ENCODE peak calls at places on chromosomes 1 and 21, in eight cellular contexts. One of them, this sample, is unnamed.
A peak's percentile ranks its signal among the peaks of the same experiment; 100 is the strongest.

GRCh38 chr1:53284224-53285020 is 43.4 kb downstream of the LRP8 start:
- DNase-seq in cardiac muscle cell: no peak
- DNase-seq in heart left ventricle: no peak
- DNase-seq in activated CD4-positive, alpha-beta memory T cell treated with anti-CD3 and anti-CD28 coated beads for 36 hours: no peak
- DNase-seq in effector CD8-positive, alpha-beta T cell: no peak
- DNase-seq in Right ventricle myocardium superior: no peak
- DNase-seq in PC-3: no peak
- DNase-seq in left colon: no peak
- DNase-seq in this sample: no peak

GRCh38 chr1:171712341-171712740 is 29.5 kb downstream of the VAMP4 start:
- DNase-seq in cardiac muscle cell: no peak
- DNase-seq in effector CD8-positive, alpha-beta T cell: no peak
- DNase-seq in left colon: no peak
- DNase-seq in Right ventricle myocardium superior: no peak
- DNase-seq in PC-3: no peak
- DNase-seq in activated CD4-positive, alpha-beta memory T cell treated with anti-CD3 and anti-CD28 coated beads for 36 hours: no peak
- DNase-seq in heart left ventricle: no peak
- DNase-seq in this sample: no peak

GRCh38 chr1:207890136-207890738 is 20.7 kb downstream of the CD34 start:
- DNase-seq in Right ventricle myocardium superior: peak; percentile 84
- DNase-seq in cardiac muscle cell: no peak
- DNase-seq in left colon: no peak
- DNase-seq in PC-3: peak; percentile 63
- DNase-seq in effector CD8-positive, alpha-beta T cell: no peak
- DNase-seq in activated CD4-positive, alpha-beta memory T cell treated with anti-CD3 and anti-CD28 coated beads for 36 hours: no peak
- DNase-seq in heart left ventricle: peak; percentile 86
- DNase-seq in this sample: peak; percentile 85

GRCh38 chr1:213381572-213382084 is 330.6 kb downstream of the RPS6KC1 start:
- DNase-seq in activated CD4-positive, alpha-beta memory T cell treated with anti-CD3 and anti-CD28 coated beads for 36 hours: no peak
- DNase-seq in cardiac muscle cell: peak; percentile 14
- DNase-seq in left colon: peak; percentile 4
- DNase-seq in PC-3: no peak
- DNase-seq in heart left ventricle: no peak
- DNase-seq in effector CD8-positive, alpha-beta T cell: no peak
- DNase-seq in Right ventricle myocardium superior: peak; percentile 70
- DNase-seq in this sample: no peak

GRCh38 chr1:77762072-77762476 is 2.4 kb upstream of the USP33 start:
- DNase-seq in effector CD8-positive, alpha-beta T cell: no peak
- DNase-seq in Right ventricle myocardium superior: no peak
- DNase-seq in cardiac muscle cell: no peak
- DNase-seq in PC-3: peak; percentile 93
- DNase-seq in left colon: no peak
- DNase-seq in activated CD4-positive, alpha-beta memory T cell treated with anti-CD3 and anti-CD28 coated beads for 36 hours: no peak
- DNase-seq in heart left ventricle: no peak
- DNase-seq in this sample: no peak

GRCh38 chr1:26700711-26701110 is 4.9 kb downstream of the ARID1A start:
- DNase-seq in PC-3: no peak
- DNase-seq in left colon: no peak
- DNase-seq in effector CD8-positive, alpha-beta T cell: no peak
- DNase-seq in cardiac muscle cell: no peak
- DNase-seq in Right ventricle myocardium superior: no peak
- DNase-seq in heart left ventricle: no peak
- DNase-seq in activated CD4-positive, alpha-beta memory T cell treated with anti-CD3 and anti-CD28 coated beads for 36 hours: peak; percentile 31
- DNase-seq in this sample: no peak

GRCh38 chr1:44327679-44328491 is 27.2 kb downstream of the ERI3 start:
- DNase-seq in effector CD8-positive, alpha-beta T cell: no peak
- DNase-seq in activated CD4-positive, alpha-beta memory T cell treated with anti-CD3 and anti-CD28 coated beads for 36 hours: no peak
- DNase-seq in Right ventricle myocardium superior: peak; percentile 89
- DNase-seq in heart left ventricle: peak; percentile 88
- DNase-seq in cardiac muscle cell: no peak
- DNase-seq in left colon: peak; percentile 50
- DNase-seq in PC-3: peak; percentile 99
- DNase-seq in this sample: peak; percentile 93

GRCh38 chr1:3270403-3271245 is 183.8 kb upstream of the ARHGEF16 start:
- DNase-seq in PC-3: no peak
- DNase-seq in left colon: no peak
- DNase-seq in heart left ventricle: no peak
- DNase-seq in activated CD4-positive, alpha-beta memory T cell treated with anti-CD3 and anti-CD28 coated beads for 36 hours: no peak
- DNase-seq in Right ventricle myocardium superior: no peak
- DNase-seq in cardiac muscle cell: peak; percentile 38
- DNase-seq in effector CD8-positive, alpha-beta T cell: no peak
- DNase-seq in this sample: no peak

GRCh38 chr1:98516306-98516705 is 145.2 kb upstream of the SNX7 start:
- DNase-seq in activated CD4-positive, alpha-beta memory T cell treated with anti-CD3 and anti-CD28 coated beads for 36 hours: no peak
- DNase-seq in PC-3: no peak
- DNase-seq in Right ventricle myocardium superior: no peak
- DNase-seq in left colon: no peak
- DNase-seq in cardiac muscle cell: no peak
- DNase-seq in heart left ventricle: no peak
- DNase-seq in effector CD8-positive, alpha-beta T cell: no peak
- DNase-seq in this sample: no peak

GRCh38 chr1:21334214-21335087 is 44.2 kb upstream of the ECE1 start:
- DNase-seq in Right ventricle myocardium superior: peak; percentile 87
- DNase-seq in effector CD8-positive, alpha-beta T cell: peak; percentile 60
- DNase-seq in activated CD4-positive, alpha-beta memory T cell treated with anti-CD3 and anti-CD28 coated beads for 36 hours: peak; percentile 89
- DNase-seq in heart left ventricle: peak; percentile 88
- DNase-seq in left colon: peak; percentile 76
- DNase-seq in PC-3: peak; percentile 84
- DNase-seq in cardiac muscle cell: peak; percentile 56
- DNase-seq in this sample: peak; percentile 93

GRCh38 chr1:94094466-94095111 is 26.4 kb downstream of the ABCA4 start:
- DNase-seq in activated CD4-positive, alpha-beta memory T cell treated with anti-CD3 and anti-CD28 coated beads for 36 hours: no peak
- DNase-seq in PC-3: no peak
- DNase-seq in heart left ventricle: peak; percentile 85
- DNase-seq in effector CD8-positive, alpha-beta T cell: no peak
- DNase-seq in cardiac muscle cell: no peak
- DNase-seq in left colon: peak; percentile 31
- DNase-seq in Right ventricle myocardium superior: peak; percentile 90
- DNase-seq in this sample: peak; percentile 85

GRCh38 chr1:13570924-13571323 is 12.7 kb upstream of the PDPN start:
- DNase-seq in heart left ventricle: no peak
- DNase-seq in Right ventricle myocardium superior: no peak
- DNase-seq in cardiac muscle cell: no peak
- DNase-seq in effector CD8-positive, alpha-beta T cell: no peak
- DNase-seq in activated CD4-positive, alpha-beta memory T cell treated with anti-CD3 and anti-CD28 coated beads for 36 hours: no peak
- DNase-seq in left colon: no peak
- DNase-seq in PC-3: no peak
- DNase-seq in this sample: no peak

GRCh38 chr1:7093297-7093696 is 308.0 kb downstream of the CAMTA1 start:
- DNase-seq in cardiac muscle cell: peak; percentile 50
- DNase-seq in activated CD4-positive, alpha-beta memory T cell treated with anti-CD3 and anti-CD28 coated beads for 36 hours: no peak
- DNase-seq in heart left ventricle: no peak
- DNase-seq in PC-3: no peak
- DNase-seq in left colon: no peak
- DNase-seq in effector CD8-positive, alpha-beta T cell: no peak
- DNase-seq in Right ventricle myocardium superior: no peak
- DNase-seq in this sample: no peak

GRCh38 chr1:14686701-14687100 is 88.2 kb downstream of the KAZN start:
- DNase-seq in Right ventricle myocardium superior: no peak
- DNase-seq in heart left ventricle: no peak
- DNase-seq in left colon: no peak
- DNase-seq in activated CD4-positive, alpha-beta memory T cell treated with anti-CD3 and anti-CD28 coated beads for 36 hours: no peak
- DNase-seq in PC-3: no peak
- DNase-seq in effector CD8-positive, alpha-beta T cell: no peak
- DNase-seq in cardiac muscle cell: no peak
- DNase-seq in this sample: no peak

GRCh38 chr1:190477687-190478192 is at the start of gene BRINP3:
- DNase-seq in left colon: no peak
- DNase-seq in heart left ventricle: no peak
- DNase-seq in PC-3: no peak
- DNase-seq in cardiac muscle cell: no peak
- DNase-seq in effector CD8-positive, alpha-beta T cell: no peak
- DNase-seq in Right ventricle myocardium superior: no peak
- DNase-seq in activated CD4-positive, alpha-beta memory T cell treated with anti-CD3 and anti-CD28 coated beads for 36 hours: no peak
- DNase-seq in this sample: no peak

GRCh38 chr1:34781071-34781843 is at the start of gene GJB3:
- DNase-seq in Right ventricle myocardium superior: no peak
- DNase-seq in effector CD8-positive, alpha-beta T cell: no peak
- DNase-seq in heart left ventricle: no peak
- DNase-seq in left colon: peak; percentile 54
- DNase-seq in cardiac muscle cell: peak; percentile 31
- DNase-seq in PC-3: peak; percentile 73
- DNase-seq in activated CD4-positive, alpha-beta memory T cell treated with anti-CD3 and anti-CD28 coated beads for 36 hours: peak; percentile 26
- DNase-seq in this sample: no peak

GRCh38 chr1:85707267-85707989 is 805 bp downstream of the ZNHIT6 start:
- DNase-seq in heart left ventricle: no peak
- DNase-seq in effector CD8-positive, alpha-beta T cell: no peak
- DNase-seq in cardiac muscle cell: peak; percentile 0
- DNase-seq in activated CD4-positive, alpha-beta memory T cell treated with anti-CD3 and anti-CD28 coated beads for 36 hours: no peak
- DNase-seq in left colon: no peak
- DNase-seq in Right ventricle myocardium superior: no peak
- DNase-seq in PC-3: no peak
- DNase-seq in this sample: no peak

GRCh38 chr1:235073331-235073967 is 55.2 kb downstream of the TOMM20 start:
- DNase-seq in heart left ventricle: peak; percentile 81
- DNase-seq in Right ventricle myocardium superior: peak; percentile 71
- DNase-seq in cardiac muscle cell: no peak
- DNase-seq in PC-3: peak; percentile 95
- DNase-seq in left colon: peak; percentile 80
- DNase-seq in activated CD4-positive, alpha-beta memory T cell treated with anti-CD3 and anti-CD28 coated beads for 36 hours: no peak
- DNase-seq in effector CD8-positive, alpha-beta T cell: no peak
- DNase-seq in this sample: peak; percentile 90

GRCh38 chr1:24726741-24727140 is 18.5 kb upstream of the CLIC4 start:
- DNase-seq in activated CD4-positive, alpha-beta memory T cell treated with anti-CD3 and anti-CD28 coated beads for 36 hours: no peak
- DNase-seq in Right ventricle myocardium superior: no peak
- DNase-seq in cardiac muscle cell: no peak
- DNase-seq in heart left ventricle: no peak
- DNase-seq in PC-3: no peak
- DNase-seq in left colon: no peak
- DNase-seq in effector CD8-positive, alpha-beta T cell: no peak
- DNase-seq in this sample: no peak

GRCh38 chr1:2543543-2544092 is 12.6 kb upstream of the TNFRSF14 start:
- DNase-seq in activated CD4-positive, alpha-beta memory T cell treated with anti-CD3 and anti-CD28 coated beads for 36 hours: no peak
- DNase-seq in heart left ventricle: no peak
- DNase-seq in left colon: peak; percentile 60
- DNase-seq in cardiac muscle cell: peak; percentile 46
- DNase-seq in PC-3: no peak
- DNase-seq in effector CD8-positive, alpha-beta T cell: peak; percentile 48
- DNase-seq in Right ventricle myocardium superior: no peak
- DNase-seq in this sample: no peak

GRCh38 chr21:45522986-45523385 is 19.3 kb downstream of the SLC19A1 start:
- DNase-seq in left colon: peak; percentile 1
- DNase-seq in cardiac muscle cell: no peak
- DNase-seq in heart left ventricle: no peak
- DNase-seq in Right ventricle myocardium superior: no peak
- DNase-seq in PC-3: no peak
- DNase-seq in activated CD4-positive, alpha-beta memory T cell treated with anti-CD3 and anti-CD28 coated beads for 36 hours: no peak
- DNase-seq in effector CD8-positive, alpha-beta T cell: no peak
- DNase-seq in this sample: peak; percentile 31

GRCh38 chr1:244709491-244710368 is 56.8 kb downstream of the DESI2 start:
- DNase-seq in cardiac muscle cell: no peak
- DNase-seq in Right ventricle myocardium superior: no peak
- DNase-seq in heart left ventricle: no peak
- DNase-seq in effector CD8-positive, alpha-beta T cell: no peak
- DNase-seq in PC-3: no peak
- DNase-seq in left colon: no peak
- DNase-seq in activated CD4-positive, alpha-beta memory T cell treated with anti-CD3 and anti-CD28 coated beads for 36 hours: no peak
- DNase-seq in this sample: no peak

GRCh38 chr1:13573586-13573985 is 10.0 kb upstream of the PDPN start:
- DNase-seq in heart left ventricle: no peak
- DNase-seq in left colon: no peak
- DNase-seq in PC-3: no peak
- DNase-seq in cardiac muscle cell: no peak
- DNase-seq in effector CD8-positive, alpha-beta T cell: no peak
- DNase-seq in activated CD4-positive, alpha-beta memory T cell treated with anti-CD3 and anti-CD28 coated beads for 36 hours: no peak
- DNase-seq in Right ventricle myocardium superior: no peak
- DNase-seq in this sample: no peak

GRCh38 chr21:32252136-32252535 is 26.7 kb downstream of the MIS18A start:
- DNase-seq in activated CD4-positive, alpha-beta memory T cell treated with anti-CD3 and anti-CD28 coated beads for 36 hours: no peak
- DNase-seq in PC-3: no peak
- DNase-seq in cardiac muscle cell: no peak
- DNase-seq in left colon: no peak
- DNase-seq in heart left ventricle: no peak
- DNase-seq in Right ventricle myocardium superior: no peak
- DNase-seq in effector CD8-positive, alpha-beta T cell: no peak
- DNase-seq in this sample: no peak

GRCh38 chr1:161131721-161132409 is 602 bp downstream of the DEDD start:
- DNase-seq in PC-3: no peak
- DNase-seq in left colon: no peak
- DNase-seq in heart left ventricle: no peak
- DNase-seq in cardiac muscle cell: peak; percentile 64
- DNase-seq in activated CD4-positive, alpha-beta memory T cell treated with anti-CD3 and anti-CD28 coated beads for 36 hours: peak; percentile 25
- DNase-seq in Right ventricle myocardium superior: no peak
- DNase-seq in effector CD8-positive, alpha-beta T cell: no peak
- DNase-seq in this sample: no peak

GRCh38 chr1:79815115-79815514 is 808.6 kb upstream of the ADGRL4 start:
- DNase-seq in heart left ventricle: no peak
- DNase-seq in Right ventricle myocardium superior: no peak
- DNase-seq in effector CD8-positive, alpha-beta T cell: no peak
- DNase-seq in left colon: no peak
- DNase-seq in activated CD4-positive, alpha-beta memory T cell treated with anti-CD3 and anti-CD28 coated beads for 36 hours: no peak
- DNase-seq in cardiac muscle cell: no peak
- DNase-seq in PC-3: peak; percentile 2
- DNase-seq in this sample: no peak

GRCh38 chr1:18597159-18598042 is 33.2 kb upstream of the PAX7 start:
- DNase-seq in PC-3: peak; percentile 63
- DNase-seq in effector CD8-positive, alpha-beta T cell: peak; percentile 48
- DNase-seq in Right ventricle myocardium superior: peak; percentile 69
- DNase-seq in left colon: peak; percentile 61
- DNase-seq in activated CD4-positive, alpha-beta memory T cell treated with anti-CD3 and anti-CD28 coated beads for 36 hours: peak; percentile 66
- DNase-seq in cardiac muscle cell: peak; percentile 68
- DNase-seq in heart left ventricle: no peak
- DNase-seq in this sample: peak; percentile 84

GRCh38 chr1:48530727-48531351 is 58.8 kb upstream of the SPATA6 start:
- DNase-seq in heart left ventricle: no peak
- DNase-seq in PC-3: peak; percentile 81
- DNase-seq in left colon: peak; percentile 83
- DNase-seq in Right ventricle myocardium superior: peak; percentile 50
- DNase-seq in activated CD4-positive, alpha-beta memory T cell treated with anti-CD3 and anti-CD28 coated beads for 36 hours: peak; percentile 60
- DNase-seq in effector CD8-positive, alpha-beta T cell: no peak
- DNase-seq in cardiac muscle cell: peak; percentile 93
- DNase-seq in this sample: no peak

GRCh38 chr1:153777648-153778047 is 2.4 kb downstream of the SLC27A3 start:
- DNase-seq in PC-3: no peak
- DNase-seq in effector CD8-positive, alpha-beta T cell: no peak
- DNase-seq in Right ventricle myocardium superior: no peak
- DNase-seq in heart left ventricle: peak; percentile 49
- DNase-seq in left colon: no peak
- DNase-seq in cardiac muscle cell: no peak
- DNase-seq in activated CD4-positive, alpha-beta memory T cell treated with anti-CD3 and anti-CD28 coated beads for 36 hours: no peak
- DNase-seq in this sample: peak; percentile 89

GRCh38 chr1:10866314-10867091 is 70.1 kb upstream of the CASZ1 start:
- DNase-seq in activated CD4-positive, alpha-beta memory T cell treated with anti-CD3 and anti-CD28 coated beads for 36 hours: peak; percentile 49
- DNase-seq in left colon: peak; percentile 16
- DNase-seq in PC-3: peak; percentile 3
- DNase-seq in cardiac muscle cell: no peak
- DNase-seq in Right ventricle myocardium superior: no peak
- DNase-seq in heart left ventricle: no peak
- DNase-seq in effector CD8-positive, alpha-beta T cell: no peak
- DNase-seq in this sample: no peak

GRCh38 chr1:115218696-115219095 is 119.4 kb downstream of the NGF start:
- DNase-seq in cardiac muscle cell: no peak
- DNase-seq in PC-3: peak; percentile 22
- DNase-seq in left colon: no peak
- DNase-seq in activated CD4-positive, alpha-beta memory T cell treated with anti-CD3 and anti-CD28 coated beads for 36 hours: no peak
- DNase-seq in effector CD8-positive, alpha-beta T cell: no peak
- DNase-seq in heart left ventricle: no peak
- DNase-seq in Right ventricle myocardium superior: no peak
- DNase-seq in this sample: no peak

GRCh38 chr1:207793327-207793726 is 41.5 kb downstream of the CD46 start:
- DNase-seq in cardiac muscle cell: no peak
- DNase-seq in heart left ventricle: no peak
- DNase-seq in left colon: no peak
- DNase-seq in PC-3: no peak
- DNase-seq in effector CD8-positive, alpha-beta T cell: no peak
- DNase-seq in activated CD4-positive, alpha-beta memory T cell treated with anti-CD3 and anti-CD28 coated beads for 36 hours: no peak
- DNase-seq in Right ventricle myocardium superior: no peak
- DNase-seq in this sample: no peak

GRCh38 chr1:224433041-224433670 is 1.4 kb downstream of the WDR26 start:
- DNase-seq in PC-3: no peak
- DNase-seq in activated CD4-positive, alpha-beta memory T cell treated with anti-CD3 and anti-CD28 coated beads for 36 hours: peak; percentile 41
- DNase-seq in heart left ventricle: peak; percentile 64
- DNase-seq in left colon: peak; percentile 39
- DNase-seq in cardiac muscle cell: peak; percentile 23
- DNase-seq in effector CD8-positive, alpha-beta T cell: no peak
- DNase-seq in Right ventricle myocardium superior: no peak
- DNase-seq in this sample: peak; percentile 76

This sample was measured in kidney.